ENCODE peak calls at places on chromosomes 1 and 21, in ten cellular contexts. T, H, W, L, A, R, P, I, F and E are unnamed samples.

GRCh38 chr1:160353223-160353622 is 10.0 kb downstream of the NCSTN start:
- DNase-seq in T (peak; percentile 14), H (no peak), W (no peak), L (no peak), A (peak; percentile 30), R (no peak), P (no peak), I (no peak), F (peak; percentile 18), E (no peak)

GRCh38 chr1:208149776-208150514 is 94.2 kb downstream of the PLXNA2 start:
- DNase-seq in T (peak; percentile 11), H (no peak), W (peak; percentile 66), L (no peak), A (no peak), R (no peak), P (peak; percentile 57), I (no peak), F (peak; percentile 76), E (peak; percentile 34)

GRCh38 chr1:20426923-20427322 is 59.1 kb downstream of the CAMK2N1 start:
- DNase-seq in T (peak; percentile 81), H (no peak), W (no peak), L (no peak), A (peak; percentile 93), R (no peak), P (no peak), I (no peak), F (peak; percentile 23), E (no peak)

GRCh38 chr1:15923241-15923640 is 52.7 kb downstream of the ZBTB17 start:
- DNase-seq in T (peak; percentile 73), H (no peak), W (no peak), L (no peak), A (peak; percentile 90), R (no peak), P (no peak), I (no peak), F (no peak), E (no peak)

GRCh38 chr1:219445864-219446263 is 167.0 kb downstream of the ZC3H11B start:
- DNase-seq in T (no peak), H (no peak), W (no peak), L (no peak), A (no peak), R (no peak), P (no peak), I (no peak), F (no peak), E (no peak)

GRCh38 chr1:92482665-92483441 is 3.9 kb downstream of the GFI1 start:
- DNase-seq in T (no peak), H (peak; percentile 62), W (no peak), L (no peak), A (no peak), R (no peak), P (peak; percentile 36), I (peak; percentile 86), F (peak; percentile 58), E (peak; percentile 58)

GRCh38 chr1:248688527-248689298 is 13.9 kb downstream of the OR14I1 start:
- DNase-seq in T (no peak), H (no peak), W (no peak), L (no peak), A (no peak), R (no peak), P (no peak), I (no peak), F (no peak), E (no peak)

GRCh38 chr1:67524143-67525052 is 94.2 kb upstream of the SERBP1 start:
- DNase-seq in T (no peak), H (peak; percentile 45), W (no peak), L (peak; percentile 26), A (peak; percentile 13), R (no peak), P (no peak), I (no peak), F (no peak), E (no peak)

GRCh38 chr21:14875704-14876364 is 189.0 kb downstream of the NRIP1 start:
- DNase-seq in T (no peak), H (no peak), W (no peak), L (no peak), A (peak; percentile 25), R (no peak), P (no peak), I (no peak), F (peak; percentile 50), E (no peak)

GRCh38 chr1:31573261-31573660 is 3.1 kb upstream of the TINAGL1 start:
- DNase-seq in T (no peak), H (no peak), W (no peak), L (no peak), A (no peak), R (no peak), P (no peak), I (no peak), F (peak; percentile 41), E (no peak)

GRCh38 chr1:245489838-245490237 is 335.1 kb downstream of the KIF26B start:
- DNase-seq in T (no peak), H (no peak), W (no peak), L (no peak), A (no peak), R (no peak), P (no peak), I (no peak), F (no peak), E (no peak)

GRCh38 chr1:155873860-155874259 is 14.5 kb downstream of the SYT11 start:
- DNase-seq in T (no peak), H (no peak), W (no peak), L (no peak), A (peak; percentile 81), R (no peak), P (no peak), I (no peak), F (peak; percentile 26), E (no peak)

GRCh38 chr1:154859786-154860153 is 10.3 kb downstream of the KCNN3 start:
- DNase-seq in T (no peak), H (no peak), W (no peak), L (no peak), A (no peak), R (no peak), P (no peak), I (no peak), F (no peak), E (no peak)

GRCh38 chr1:117060441-117061317 is 553 bp downstream of the TTF2 start:
- DNase-seq in T (peak; percentile 48), H (peak; percentile 51), W (no peak), L (peak; percentile 67), A (peak; percentile 60), R (no peak), P (peak; percentile 60), I (peak; percentile 91), F (no peak), E (no peak)

DNA sequence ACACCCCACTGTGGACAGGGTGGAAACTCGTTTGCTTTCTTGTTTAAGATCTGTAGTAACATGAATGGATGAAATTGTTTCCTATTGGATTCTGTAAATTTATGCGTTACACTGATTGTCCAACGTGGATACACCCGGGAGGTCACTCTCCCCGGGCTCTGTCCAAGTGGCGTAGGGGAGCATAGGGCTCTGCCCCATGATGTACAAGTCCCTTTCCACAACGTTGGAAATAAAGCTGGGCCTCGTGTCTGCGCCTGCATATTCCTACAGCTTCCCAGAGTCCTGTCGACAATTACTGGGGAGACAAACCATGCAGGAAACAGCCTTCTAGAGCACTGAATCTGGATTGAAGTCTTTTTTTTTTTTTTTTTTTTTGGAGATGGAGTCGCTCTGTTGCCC is 1.4 kb downstream of the RCC1 start:
- DNase-seq in T (no peak), H (no peak), W (no peak), L (no peak), A (no peak), R (no peak), P (no peak), I (no peak), F (no peak), E (peak; percentile 35)
- H3K36me3 ChIP-seq in T (peaks cover 61% of the 10 kb centered on the region), H (peaks cover 47% of the 10 kb centered on the region), W (peaks cover 46% of the 10 kb centered on the region), L (peaks cover 57% of the 10 kb centered on the region), A (peaks cover 21% of the 10 kb centered on the region), R (peaks cover 46% of the 10 kb centered on the region), P (peaks cover 16% of the 10 kb centered on the region), I (no peaks in the 10 kb centered on the region), F (no peaks in the 10 kb centered on the region), E (peaks cover 25% of the 10 kb centered on the region)

GRCh38 chr1:232454487-232454886 is 175.4 kb downstream of the SIPA1L2 start:
- DNase-seq in T (no peak), H (peak; percentile 73), W (no peak), L (no peak), A (no peak), R (no peak), P (no peak), I (no peak), F (no peak), E (peak; percentile 45)
- H3K36me3 ChIP-seq in T (no peaks in the 10 kb centered on the region), H (no peaks in the 10 kb centered on the region), W (no peaks in the 10 kb centered on the region), L (no peaks in the 10 kb centered on the region), A (no peaks in the 10 kb centered on the region), R (no peaks in the 10 kb centered on the region), P (no peaks in the 10 kb centered on the region), I (no peaks in the 10 kb centered on the region), F (no peaks in the 10 kb centered on the region), E (no peaks in the 10 kb centered on the region)

DNA sequence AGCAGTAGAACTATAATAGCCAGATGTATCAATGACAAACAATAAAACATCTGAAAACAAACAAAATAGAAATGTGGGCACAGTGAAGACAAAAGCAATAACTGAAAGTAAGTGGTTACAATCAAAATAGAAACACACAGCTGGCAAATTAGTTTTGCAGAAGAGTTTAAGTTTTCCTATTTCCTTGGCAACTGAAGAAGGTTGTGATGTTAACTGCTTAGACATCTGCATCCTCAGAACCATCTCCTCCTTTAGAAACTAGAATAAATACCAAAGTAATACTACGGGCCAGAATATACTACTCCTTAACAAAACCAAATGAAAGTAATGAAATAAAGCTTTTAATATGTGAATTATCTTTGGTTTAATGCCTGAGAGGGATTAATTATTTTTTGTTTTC is 605.5 kb downstream of the LTN1 start:
- DNase-seq in T (no peak), H (no peak), W (no peak), L (no peak), A (no peak), R (no peak), P (no peak), I (no peak), F (no peak), E (no peak)
- H3K36me3 ChIP-seq in T (no peaks in the 10 kb centered on the region), H (no peaks in the 10 kb centered on the region), W (no peaks in the 10 kb centered on the region), L (no peaks in the 10 kb centered on the region), A (no peaks in the 10 kb centered on the region), R (no peaks in the 10 kb centered on the region), P (no peaks in the 10 kb centered on the region), I (no peaks in the 10 kb centered on the region), F (no peaks in the 10 kb centered on the region), E (no peaks in the 10 kb centered on the region)

GRCh38 chr1:228453022-228453560 is 34.1 kb upstream of the RNF187 start:
- DNase-seq in T (no peak), H (no peak), W (no peak), L (no peak), A (no peak), R (no peak), P (no peak), I (no peak), F (no peak), E (no peak)

GRCh38 chr1:228454238-228454637 is 32.9 kb upstream of the RNF187 start:
- DNase-seq in T (no peak), H (no peak), W (no peak), L (no peak), A (no peak), R (no peak), P (no peak), I (no peak), F (no peak), E (no peak)

GRCh38 chr1:228453614-228454013 is 33.6 kb upstream of the RNF187 start:
- DNase-seq in T (no peak), H (no peak), W (no peak), L (no peak), A (no peak), R (no peak), P (no peak), I (no peak), F (no peak), E (no peak)

GRCh38 chr1:228450200-228450599 is 33.5 kb upstream of the TRIM17 start:
- DNase-seq in T (no peak), H (no peak), W (no peak), L (no peak), A (no peak), R (no peak), P (no peak), I (no peak), F (no peak), E (no peak)

GRCh38 chr1:228452194-228453021 is 34.8 kb upstream of the RNF187 start:
- DNase-seq in T (no peak), H (no peak), W (no peak), L (peak; percentile 77), A (peak; percentile 25), R (no peak), P (no peak), I (no peak), F (no peak), E (no peak)
- H3K36me3 ChIP-seq in T (no peaks in the 10 kb centered on the region), H (no peaks in the 10 kb centered on the region), W (no peaks in the 10 kb centered on the region), L (peaks cover 26% of the 10 kb centered on the region), A (no peaks in the 10 kb centered on the region), R (no peaks in the 10 kb centered on the region), P (no peaks in the 10 kb centered on the region), I (no peaks in the 10 kb centered on the region), F (no peaks in the 10 kb centered on the region), E (no peaks in the 10 kb centered on the region)